ENCODE peak calls at places on chromosomes 7 and 10, in eight cellular contexts. One of them, this sample, is unnamed.

GRCh38 chr10:100043796-100044195 is 34.0 kb upstream of the DNMBP start:
- DNase-seq in neural crest cell: no peak
- DNase-seq in stimulated activated CD4-positive, alpha-beta T cell treated with anti-CD3 and anti-CD28 coated beads, Interleukin-4, amount 100 ng/mL, for 4 hours: no peak
- DNase-seq in MV-4-11: peak; percentile 4
- DNase-seq in NCI-H2081: no peak
- DNase-seq in CD4-positive, alpha-beta memory T cell: no peak
- DNase-seq in small intestine: peak; percentile 12
- DNase-seq in IMR-90: peak; percentile 40
- DNase-seq in this sample: peak; percentile 98

GRCh38 chr7:11570205-11570604 is 261.8 kb downstream of the THSD7A start:
- DNase-seq in neural crest cell: no peak
- DNase-seq in stimulated activated CD4-positive, alpha-beta T cell treated with anti-CD3 and anti-CD28 coated beads, Interleukin-4, amount 100 ng/mL, for 4 hours: no peak
- DNase-seq in MV-4-11: no peak
- DNase-seq in NCI-H2081: no peak
- DNase-seq in CD4-positive, alpha-beta memory T cell: no peak
- DNase-seq in small intestine: no peak
- DNase-seq in IMR-90: no peak
- DNase-seq in this sample: no peak

GRCh38 chr7:105589221-105590077 is 8.2 kb upstream of the EFCAB10 start:
- DNase-seq in neural crest cell: peak; percentile 40
- DNase-seq in stimulated activated CD4-positive, alpha-beta T cell treated with anti-CD3 and anti-CD28 coated beads, Interleukin-4, amount 100 ng/mL, for 4 hours: peak; percentile 47
- DNase-seq in MV-4-11: peak; percentile 61
- DNase-seq in NCI-H2081: peak; percentile 83
- DNase-seq in CD4-positive, alpha-beta memory T cell: peak; percentile 47
- DNase-seq in small intestine: peak; percentile 66
- DNase-seq in IMR-90: peak; percentile 81
- DNase-seq in this sample: peak; percentile 82

GRCh38 chr10:51892965-51893658 is 193.7 kb upstream of the CSTF2T start:
- DNase-seq in neural crest cell: peak; percentile 4
- DNase-seq in stimulated activated CD4-positive, alpha-beta T cell treated with anti-CD3 and anti-CD28 coated beads, Interleukin-4, amount 100 ng/mL, for 4 hours: no peak
- DNase-seq in MV-4-11: no peak
- DNase-seq in NCI-H2081: peak; percentile 73
- DNase-seq in CD4-positive, alpha-beta memory T cell: no peak
- DNase-seq in small intestine: peak; percentile 5
- DNase-seq in IMR-90: peak; percentile 6
- DNase-seq in this sample: peak; percentile 33

GRCh38 chr7:78130443-78131200 is 332.0 kb downstream of the PHTF2 start:
- DNase-seq in neural crest cell: no peak
- DNase-seq in stimulated activated CD4-positive, alpha-beta T cell treated with anti-CD3 and anti-CD28 coated beads, Interleukin-4, amount 100 ng/mL, for 4 hours: no peak
- DNase-seq in MV-4-11: no peak
- DNase-seq in NCI-H2081: no peak
- DNase-seq in CD4-positive, alpha-beta memory T cell: no peak
- DNase-seq in small intestine: no peak
- DNase-seq in IMR-90: peak; percentile 43
- DNase-seq in this sample: peak; percentile 38

GRCh38 chr7:143850682-143851081 is 51.3 kb downstream of the TCAF1 start:
- DNase-seq in neural crest cell: no peak
- DNase-seq in stimulated activated CD4-positive, alpha-beta T cell treated with anti-CD3 and anti-CD28 coated beads, Interleukin-4, amount 100 ng/mL, for 4 hours: no peak
- DNase-seq in MV-4-11: no peak
- DNase-seq in NCI-H2081: no peak
- DNase-seq in CD4-positive, alpha-beta memory T cell: peak; percentile 14
- DNase-seq in small intestine: no peak
- DNase-seq in IMR-90: no peak
- DNase-seq in this sample: no peak

GRCh38 chr7:44713141-44713540 is 35.5 kb upstream of the ZMIZ2 start:
- DNase-seq in neural crest cell: no peak
- DNase-seq in stimulated activated CD4-positive, alpha-beta T cell treated with anti-CD3 and anti-CD28 coated beads, Interleukin-4, amount 100 ng/mL, for 4 hours: no peak
- DNase-seq in MV-4-11: no peak
- DNase-seq in NCI-H2081: no peak
- DNase-seq in CD4-positive, alpha-beta memory T cell: no peak
- DNase-seq in small intestine: no peak
- DNase-seq in IMR-90: no peak
- DNase-seq in this sample: no peak

GRCh38 chr7:127803626-127804025 is 151.6 kb downstream of the SND1 start:
- DNase-seq in neural crest cell: no peak
- DNase-seq in stimulated activated CD4-positive, alpha-beta T cell treated with anti-CD3 and anti-CD28 coated beads, Interleukin-4, amount 100 ng/mL, for 4 hours: no peak
- DNase-seq in MV-4-11: no peak
- DNase-seq in NCI-H2081: no peak
- DNase-seq in CD4-positive, alpha-beta memory T cell: no peak
- DNase-seq in small intestine: peak; percentile 18
- DNase-seq in IMR-90: peak; percentile 38
- DNase-seq in this sample: no peak

GRCh38 chr10:43348511-43349312 is 22.7 kb upstream of the FXYD4 start:
- DNase-seq in neural crest cell: peak; percentile 87
- DNase-seq in stimulated activated CD4-positive, alpha-beta T cell treated with anti-CD3 and anti-CD28 coated beads, Interleukin-4, amount 100 ng/mL, for 4 hours: peak; percentile 76
- DNase-seq in MV-4-11: peak; percentile 85
- DNase-seq in NCI-H2081: peak; percentile 58
- DNase-seq in CD4-positive, alpha-beta memory T cell: peak; percentile 87
- DNase-seq in small intestine: peak; percentile 89
- DNase-seq in IMR-90: peak; percentile 68
- DNase-seq in this sample: peak; percentile 71

GRCh38 chr7:92875719-92876118 is 39.3 kb upstream of the CDK6 start:
- DNase-seq in neural crest cell: no peak
- DNase-seq in stimulated activated CD4-positive, alpha-beta T cell treated with anti-CD3 and anti-CD28 coated beads, Interleukin-4, amount 100 ng/mL, for 4 hours: no peak
- DNase-seq in MV-4-11: no peak
- DNase-seq in NCI-H2081: no peak
- DNase-seq in CD4-positive, alpha-beta memory T cell: no peak
- DNase-seq in small intestine: no peak
- DNase-seq in IMR-90: peak; percentile 21
- DNase-seq in this sample: no peak

GRCh38 chr7:22291979-22292378 is 65.0 kb downstream of the RAPGEF5 start:
- DNase-seq in neural crest cell: no peak
- DNase-seq in stimulated activated CD4-positive, alpha-beta T cell treated with anti-CD3 and anti-CD28 coated beads, Interleukin-4, amount 100 ng/mL, for 4 hours: no peak
- DNase-seq in MV-4-11: no peak
- DNase-seq in NCI-H2081: no peak
- DNase-seq in CD4-positive, alpha-beta memory T cell: no peak
- DNase-seq in small intestine: no peak
- DNase-seq in IMR-90: no peak
- DNase-seq in this sample: no peak

GRCh38 chr7:36512607-36513006 is 122.9 kb downstream of the ANLN start:
- DNase-seq in neural crest cell: no peak
- DNase-seq in stimulated activated CD4-positive, alpha-beta T cell treated with anti-CD3 and anti-CD28 coated beads, Interleukin-4, amount 100 ng/mL, for 4 hours: no peak
- DNase-seq in MV-4-11: no peak
- DNase-seq in NCI-H2081: no peak
- DNase-seq in CD4-positive, alpha-beta memory T cell: no peak
- DNase-seq in small intestine: no peak
- DNase-seq in IMR-90: no peak
- DNase-seq in this sample: no peak